ENCODE peak calls at places on chromosomes 1 and 21, in four cellular contexts. Y, S, K and O are unnamed samples.

GRCh38 chr1:75981188-75981897 is 49.1 kb upstream of the ASB17 start:
- DNase-seq in Y (no peak), S (no peak), K (no peak), O (no peak)

GRCh38 chr1:106072909-106073600 is 983.4 kb upstream of the PRMT6 start:
- DNase-seq in Y (no peak), S (no peak), K (no peak), O (no peak)

GRCh38 chr1:41274827-41275519 is 32.9 kb upstream of the SCMH1 start:
- DNase-seq in Y (no peak), S (no peak), K (no peak), O (peak)

GRCh38 chr1:171177261-171177660 is 7.8 kb upstream of the FMO2 start:
- DNase-seq in Y (no peak), S (no peak), K (no peak), O (no peak)

GRCh38 chr1:26161408-26162219 is 2.7 kb downstream of the FAM110D start:
- DNase-seq in Y (peak), S (peak), K (no peak), O (peak)

GRCh38 chr1:232868793-232869491 is 63.7 kb downstream of the MAP10 start:
- DNase-seq in Y (no peak), S (peak), K (no peak), O (peak)

GRCh38 chr1:6445062-6445763 is 20.6 kb downstream of the ESPN start:
- DNase-seq in Y (peak), S (no peak), K (peak), O (peak)

GRCh38 chr1:93670141-93670540 is 11.5 kb downstream of the BCAR3 start:
- DNase-seq in Y (no peak), S (no peak), K (no peak), O (no peak)

GRCh38 chr1:1091344-1092148 is 17.4 kb upstream of the RNF223 start:
- DNase-seq in Y (peak), S (no peak), K (no peak), O (no peak)

GRCh38 chr1:117600966-117601365 is 4.9 kb upstream of the TENT5C start:
- DNase-seq in Y (no peak), S (no peak), K (no peak), O (no peak)

GRCh38 chr1:70353641-70354331 is 736 bp downstream of the ANKRD13C start:
- DNase-seq in Y (peak), S (peak), K (peak), O (peak)

GRCh38 chr1:19113362-19114092 is 96.5 kb downstream of the UBR4 start:
- DNase-seq in Y (peak), S (peak), K (peak), O (peak)

GRCh38 chr1:67683736-67684525 is 1.1 kb upstream of the GADD45A start:
- DNase-seq in Y (no peak), S (no peak), K (no peak), O (no peak)

GRCh38 chr1:43312212-43312623 is 11.4 kb downstream of the TIE1 start:
- DNase-seq in Y (no peak), S (no peak), K (no peak), O (no peak)

GRCh38 chr1:1204425-1204920 is 1.9 kb downstream of the TNFRSF18 start:
- DNase-seq in Y (no peak), S (no peak), K (no peak), O (no peak)

GRCh38 chr1:57204091-57204490 is 219.8 kb downstream of the DAB1 start:
- DNase-seq in Y (no peak), S (no peak), K (no peak), O (no peak)

GRCh38 chr1:198118136-198118535 is 38.7 kb upstream of the NEK7 start:
- DNase-seq in Y (no peak), S (no peak), K (no peak), O (no peak)

GRCh38 chr1:119651133-119651532 is 3.1 kb upstream of the ZNF697 start:
- DNase-seq in Y (no peak), S (no peak), K (no peak), O (no peak)

GRCh38 chr1:178632619-178633018 is 92.4 kb upstream of the RALGPS2 start:
- DNase-seq in Y (no peak), S (no peak), K (no peak), O (no peak)

GRCh38 chr1:65940131-65940530 is 147.4 kb downstream of the PDE4B start:
- DNase-seq in Y (no peak), S (no peak), K (no peak), O (peak)

GRCh38 chr21:15330872-15331271 is 266.1 kb upstream of the NRIP1 start:
- DNase-seq in Y (no peak), S (no peak), K (no peak), O (no peak)

GRCh38 chr21:42537106-42537742 is 23.6 kb downstream of the SLC37A1 start:
- DNase-seq in Y (peak), S (no peak), K (no peak), O (peak)

GRCh38 chr1:46021046-46021822 is 111.2 kb downstream of the PIK3R3 start:
- DNase-seq in Y (no peak), S (no peak), K (no peak), O (no peak)

GRCh38 chr1:29697391-29697780 is 461.1 kb downstream of the PTPRU start:
- DNase-seq in Y (no peak), S (no peak), K (no peak), O (no peak)

DNA sequence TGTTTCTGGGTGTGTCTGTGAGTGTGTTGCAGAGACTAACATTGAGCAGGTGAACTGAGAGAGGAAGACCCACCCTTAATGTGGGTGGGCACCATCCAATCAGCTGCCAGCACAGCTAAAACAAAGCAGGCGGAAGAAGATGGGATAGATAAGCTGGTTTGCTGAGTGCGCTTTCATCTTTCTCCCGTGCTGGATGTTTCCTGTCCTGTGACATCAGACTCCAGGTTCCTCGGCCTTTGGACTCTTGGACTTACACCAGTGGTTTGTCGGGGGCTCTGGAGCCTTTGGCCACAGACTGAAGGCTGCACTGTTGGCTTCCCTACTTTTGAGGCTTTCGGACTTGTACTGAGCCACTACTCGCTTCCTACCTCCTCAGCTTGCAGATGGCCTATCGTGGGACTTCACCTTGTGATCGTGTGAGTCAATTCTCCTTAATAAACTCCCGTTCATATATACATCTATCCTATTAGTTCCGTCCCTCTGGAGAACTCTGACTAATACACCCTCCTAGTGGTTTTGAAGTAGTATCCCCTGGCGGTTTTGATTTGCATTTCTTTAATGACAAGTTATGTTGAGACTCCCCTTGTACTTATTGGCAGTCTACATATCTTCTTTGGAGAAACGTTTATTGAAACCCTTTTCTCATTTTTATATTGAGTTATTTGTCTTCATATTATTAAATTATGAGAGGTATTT is 546.6 kb upstream of the TMPRSS15 start:
- DNase-seq in Y (no peak), S (no peak), K (no peak), O (no peak)
- TF ChIP-seq CTCF in Y (no peak), S (no peak), K (no peak), O (no peak)

GRCh38 chr1:204288061-204288588 is 71.6 kb downstream of the PLEKHA6 start:
- DNase-seq in Y (peak), S (peak), K (peak), O (no peak)
- TF ChIP-seq MAX in Y (no peak), S (peak), K (no peak), O (no peak)

GRCh38 chr1:95548211-95548610 is 314.2 kb downstream of the RWDD3 start:
- DNase-seq in Y (no peak), S (no peak), K (no peak), O (no peak)
- TF ChIP-seq MYC in Y (no peak), S (no peak), K (no peak), O (no peak)

GRCh38 chr21:38170283-38170682 is 86.5 kb upstream of the KCNJ15 start:
- DNase-seq in Y (no peak), S (no peak), K (no peak), O (no peak)

GRCh38 chr21:38167345-38167744 is 89.4 kb upstream of the KCNJ15 start:
- DNase-seq in Y (no peak), S (no peak), K (no peak), O (no peak)

GRCh38 chr21:38170705-38171682 is 85.8 kb upstream of the KCNJ15 start:
- DNase-seq in Y (no peak), S (no peak), K (no peak), O (no peak)

GRCh38 chr21:38175321-38175720 is 81.5 kb upstream of the KCNJ15 start:
- DNase-seq in Y (no peak), S (no peak), K (no peak), O (no peak)

DNA sequence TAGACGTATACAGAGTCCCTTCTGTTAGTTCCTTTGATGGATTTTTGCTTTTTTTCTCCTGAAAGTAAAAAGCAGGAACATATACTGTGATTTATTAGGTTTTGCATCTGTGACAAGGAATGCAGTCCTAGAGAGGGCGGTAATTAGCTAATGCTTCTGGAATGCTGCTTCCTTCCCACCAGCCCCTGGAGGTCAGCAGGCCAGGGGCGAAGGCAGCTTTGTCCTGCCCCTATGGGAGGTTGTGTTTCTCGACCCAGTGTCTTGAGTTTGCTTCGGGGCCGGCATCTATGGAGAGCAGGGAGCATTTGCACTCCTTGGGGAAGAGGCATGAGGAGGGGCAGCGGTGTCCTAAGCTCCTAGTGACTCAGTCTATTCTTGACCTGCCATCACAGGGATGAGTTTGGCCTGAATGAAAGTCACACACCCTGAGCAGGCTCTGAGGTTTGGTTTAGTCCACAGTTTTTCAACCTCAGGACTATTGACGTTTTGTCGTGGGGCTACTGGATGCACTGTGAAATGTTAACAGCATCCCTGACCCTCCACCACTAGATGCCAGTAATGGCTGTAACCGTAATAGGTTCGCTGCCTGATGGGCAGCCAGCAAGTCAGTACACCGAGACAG is 85.0 kb upstream of the KCNJ15 start:
- DNase-seq in Y (no peak), S (no peak), K (no peak), O (peak)
- TF ChIP-seq CTCF in Y (peak), S (no peak), K (no peak), O (no peak)

GRCh38 chr1:180884588-180885300 is 28.0 kb upstream of the KIAA1614 start:
- DNase-seq in Y (no peak), S (no peak), K (no peak), O (no peak)

GRCh38 chr1:180887841-180888240 is 24.9 kb upstream of the KIAA1614 start:
- DNase-seq in Y (no peak), S (no peak), K (no peak), O (no peak)

GRCh38 chr1:180886338-180886737 is 26.4 kb upstream of the KIAA1614 start:
- DNase-seq in Y (no peak), S (no peak), K (no peak), O (no peak)

DNA sequence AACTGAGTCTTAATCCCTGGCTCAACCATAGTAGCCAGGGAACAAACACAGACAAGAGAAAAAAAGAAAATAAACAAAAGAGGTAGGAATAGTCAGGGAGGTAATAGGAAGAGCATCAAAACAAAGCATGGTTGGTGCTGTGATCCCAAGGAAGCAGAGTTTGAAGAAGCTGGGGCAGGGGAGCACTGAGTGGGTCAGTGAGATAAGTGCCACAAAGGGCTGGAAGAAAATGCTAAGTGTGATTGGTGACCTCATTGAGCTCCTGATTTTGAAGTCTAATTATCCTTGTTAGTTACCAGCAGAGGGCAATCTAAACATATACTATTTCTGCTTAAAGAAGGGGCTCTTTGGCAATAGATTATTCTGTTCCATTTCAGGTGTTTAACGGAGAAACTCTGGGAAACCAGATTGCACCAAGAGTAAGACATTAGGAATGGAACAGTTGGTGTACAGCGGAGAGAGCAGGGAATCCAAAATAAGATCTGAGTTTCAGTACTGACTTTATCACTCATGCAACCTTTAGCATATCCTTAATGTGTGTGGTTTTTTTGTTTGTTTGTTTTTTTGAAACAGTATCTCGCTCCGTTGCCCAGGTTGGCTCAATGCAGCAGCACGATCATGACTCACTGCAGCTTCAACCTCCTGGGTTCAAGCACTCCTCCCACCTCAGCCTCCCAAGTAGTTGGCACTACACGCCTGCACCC is 30.7 kb upstream of the KIAA1614 start:
- DNase-seq in Y (peak), S (peak), K (peak), O (peak)
- TF ChIP-seq MAX in Y (no peak), S (no peak), K (no peak), O (no peak)

GRCh38 chr1:30919025-30919881 is 10.7 kb upstream of the SDC3 start:
- DNase-seq in Y (peak), S (no peak), K (no peak), O (peak)

GRCh38 chr1:30923597-30923996 is 15.0 kb upstream of the SDC3 start:
- DNase-seq in Y (no peak), S (no peak), K (no peak), O (no peak)

GRCh38 chr1:30915491-30916230 is 7.1 kb upstream of the SDC3 start:
- DNase-seq in Y (no peak), S (no peak), K (no peak), O (no peak)

GRCh38 chr1:30916296-30916695 is 7.7 kb upstream of the SDC3 start:
- DNase-seq in Y (no peak), S (no peak), K (no peak), O (no peak)

DNA sequence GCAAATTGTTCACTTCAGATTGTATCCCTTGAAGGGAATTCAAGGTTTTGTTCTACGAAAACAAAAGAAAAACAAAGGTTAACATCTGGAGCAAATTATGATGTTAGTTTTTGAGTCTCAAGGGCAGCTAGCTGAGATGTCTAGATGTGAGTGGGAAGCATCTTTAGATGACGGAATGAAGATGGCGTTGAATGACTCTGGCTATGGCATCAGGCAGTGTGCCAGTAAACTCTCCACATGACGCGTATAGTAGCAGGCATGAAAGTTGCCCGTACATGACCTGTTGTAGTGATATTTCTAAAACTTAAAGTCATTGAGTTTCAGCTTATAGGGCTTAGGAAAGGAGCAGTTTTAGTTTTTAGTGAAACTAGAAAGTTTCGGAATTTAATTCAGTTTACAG is 12.3 kb upstream of the SDC3 start:
- DNase-seq in Y (no peak), S (no peak), K (no peak), O (no peak)
- TF ChIP-seq MYC in Y (no peak), S (no peak), K (no peak), O (no peak)

GRCh38 chr1:214123061-214123784 is 135.4 kb downstream of the PROX1 start:
- DNase-seq in Y (peak), S (peak), K (peak), O (peak)

GRCh38 chr1:214122110-214122509 is 134.3 kb downstream of the PROX1 start:
- DNase-seq in Y (no peak), S (no peak), K (no peak), O (no peak)

GRCh38 chr1:214125819-214126218 is 138.0 kb downstream of the PROX1 start:
- DNase-seq in Y (no peak), S (no peak), K (no peak), O (no peak)

GRCh38 chr1:214124915-214125314 is 137.1 kb downstream of the PROX1 start:
- DNase-seq in Y (no peak), S (no peak), K (peak), O (no peak)

GRCh38 chr1:214124281-214124805 is 136.6 kb downstream of the PROX1 start:
- DNase-seq in Y (no peak), S (no peak), K (no peak), O (no peak)
- TF ChIP-seq CTCF in Y (no peak), S (no peak), K (no peak), O (no peak)

GRCh38 chr1:229088711-229089110 is 182.2 kb upstream of the RAB4A start:
- DNase-seq in Y (no peak), S (no peak), K (no peak), O (no peak)
- TF ChIP-seq MAX in Y (no peak), S (no peak), K (no peak), O (no peak)

DNA sequence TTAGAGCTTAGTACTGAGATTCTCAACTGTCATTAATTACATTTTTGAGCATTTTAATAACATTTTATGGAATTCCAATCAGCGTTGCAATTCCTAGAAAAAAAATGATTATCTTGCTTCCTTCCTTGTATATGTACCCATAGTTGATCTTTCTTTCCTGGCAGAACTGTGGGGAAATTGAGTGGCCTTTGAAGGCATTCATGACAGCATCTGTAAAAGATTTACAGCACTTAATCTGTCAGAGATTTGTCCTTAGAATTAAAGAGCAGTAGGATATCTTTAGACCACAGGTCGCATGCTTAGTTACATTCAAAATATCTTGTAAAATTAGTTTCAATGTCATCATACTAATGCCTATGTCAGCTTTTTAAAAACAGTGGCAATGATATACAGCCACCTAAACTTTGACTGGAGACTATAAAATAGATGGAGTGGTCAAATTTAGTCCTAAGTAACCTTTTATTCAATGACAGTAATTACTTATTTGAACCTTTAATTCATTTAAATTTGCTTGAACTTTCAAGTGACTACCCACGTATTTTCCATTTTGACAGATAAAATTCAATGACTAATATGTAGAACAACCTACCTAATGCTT is 692.0 kb downstream of the NCAM2 start:
- DNase-seq in Y (no peak), S (no peak), K (no peak), O (no peak)
- TF ChIP-seq MYC in Y (no peak), S (no peak), K (no peak), O (no peak)